ENCODE peak calls at places on chromosomes 5 and 9, in seven cellular contexts. X is mesothelial cell of epicardium, E is HFF-Myc, D is Peyer's patch, W is A549, S is astrocyte of the spinal cord, J is heart left ventricle. P is an unnamed sample.

GRCh38 chr5:131589510-131590348 is 45.3 kb downstream of the RAPGEF6 start:
- DNase-seq in X (no peak), E (peak), D (no peak), W (peak), S (peak), J (no peak), P (peak)

GRCh38 chr9:87685871-87686519 is 39.9 kb upstream of the CTSL start:
- DNase-seq in X (no peak), E (no peak), D (no peak), W (no peak), S (no peak), J (no peak), P (no peak)

GRCh38 chr9:131447148-131447547 is 53.3 kb downstream of the PRRC2B start:
- DNase-seq in X (no peak), E (no peak), D (no peak), W (no peak), S (no peak), J (no peak), P (no peak)

GRCh38 chr5:179484201-179484600 is 66.2 kb upstream of the RUFY1 start:
- DNase-seq in X (no peak), E (no peak), D (no peak), W (no peak), S (no peak), J (no peak), P (no peak)

GRCh38 chr9:72022846-72023245 is 37.6 kb downstream of the C9orf57 start:
- DNase-seq in X (no peak), E (no peak), D (no peak), W (peak), S (peak), J (no peak), P (no peak)

GRCh38 chr5:136526021-136526420 is 160.7 kb upstream of the TRPC7 start:
- DNase-seq in X (no peak), E (no peak), D (no peak), W (no peak), S (no peak), J (no peak), P (no peak)

GRCh38 chr5:14277407-14278320 is 134.5 kb downstream of the TRIO start:
- DNase-seq in X (no peak), E (no peak), D (no peak), W (no peak), S (no peak), J (no peak), P (no peak)

GRCh38 chr5:882253-883185 is 10.1 kb downstream of the BRD9 start:
- DNase-seq in X (no peak), E (no peak), D (no peak), W (no peak), S (no peak), J (no peak), P (no peak)

GRCh38 chr5:53996008-53996407 is 314.4 kb downstream of the ARL15 start:
- DNase-seq in X (no peak), E (no peak), D (no peak), W (no peak), S (no peak), J (no peak), P (no peak)

GRCh38 chr5:27234916-27235315 is 196.5 kb upstream of the CDH9 start:
- DNase-seq in X (no peak), E (no peak), D (no peak), W (no peak), S (no peak), J (no peak), P (no peak)

GRCh38 chr9:134412298-134412711 is 86.0 kb downstream of the RXRA start:
- DNase-seq in X (peak), E (no peak), D (no peak), W (no peak), S (no peak), J (no peak), P (no peak)

GRCh38 chr5:86565197-86565789 is 52.4 kb upstream of the COX7C start:
- DNase-seq in X (no peak), E (no peak), D (no peak), W (peak), S (no peak), J (no peak), P (no peak)

GRCh38 chr9:100213730-100214477 is 114.9 kb downstream of the INVS start:
- DNase-seq in X (no peak), E (no peak), D (no peak), W (peak), S (peak), J (no peak), P (no peak)

GRCh38 chr5:113112435-113112834 is 135.8 kb downstream of the DCP2 start:
- DNase-seq in X (no peak), E (no peak), D (no peak), W (no peak), S (peak), J (no peak), P (no peak)

GRCh38 chr9:6584881-6585597 is 60.5 kb downstream of the GLDC start:
- DNase-seq in X (no peak), E (no peak), D (no peak), W (peak), S (peak), J (no peak), P (no peak)

GRCh38 chr5:80275347-80275746 is 19.5 kb upstream of the SERINC5 start:
- DNase-seq in X (no peak), E (no peak), D (no peak), W (peak), S (peak), J (no peak), P (peak)

GRCh38 chr5:116411101-116411571 is 163.5 kb downstream of the SEMA6A start:
- DNase-seq in X (no peak), E (no peak), D (no peak), W (no peak), S (no peak), J (peak), P (no peak)

GRCh38 chr9:137221477-137222111 is 446 bp downstream of the RNF208 start:
- DNase-seq in X (no peak), E (no peak), D (no peak), W (no peak), S (no peak), J (no peak), P (peak)

DNA sequence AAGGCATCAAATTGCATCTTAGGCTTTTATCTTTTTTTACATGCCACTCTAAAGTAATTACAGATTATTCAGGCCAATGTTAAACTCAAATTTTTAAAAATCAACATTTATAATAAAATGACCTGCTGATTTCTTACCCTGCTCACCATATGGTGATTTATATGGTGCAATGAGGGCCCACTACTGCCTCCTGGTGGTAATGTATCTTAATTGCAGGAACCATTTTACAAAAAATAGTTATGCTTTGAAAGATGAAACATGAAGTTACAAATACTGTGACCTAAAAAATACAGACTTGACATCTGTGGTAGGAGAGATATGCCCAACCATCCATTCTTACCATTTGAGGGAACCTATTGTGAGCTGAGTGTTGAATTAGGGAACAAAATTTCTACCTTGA is 292.6 kb upstream of the TAS2R1 start:
- DNase-seq in X (no peak), E (no peak), D (no peak), W (peak), S (no peak), J (no peak), P (no peak)
- TF ChIP-seq CTCF in X (peak), E (peak), D (no peak), W (peak), S (no peak), J (peak), P (peak)

GRCh38 chr5:147880461-147880860 is 1.9 kb downstream of the SCGB3A2 start:
- DNase-seq in X (no peak), E (no peak), D (no peak), W (no peak), S (no peak), J (no peak), P (no peak)

GRCh38 chr5:147882586-147883313 is 4.2 kb downstream of the SCGB3A2 start:
- DNase-seq in X (no peak), E (no peak), D (no peak), W (no peak), S (no peak), J (no peak), P (no peak)

GRCh38 chr5:147878066-147878748 is at the start of gene SCGB3A2:
- DNase-seq in X (no peak), E (no peak), D (no peak), W (no peak), S (no peak), J (no peak), P (no peak)

GRCh38 chr5:147876626-147877025 is 1.9 kb upstream of the SCGB3A2 start:
- DNase-seq in X (no peak), E (no peak), D (no peak), W (no peak), S (no peak), J (no peak), P (no peak)

GRCh38 chr5:147879784-147880183 is 1.3 kb downstream of the SCGB3A2 start:
- DNase-seq in X (no peak), E (no peak), D (no peak), W (no peak), S (no peak), J (no peak), P (no peak)
- TF ChIP-seq CTCF in X (peak), E (no peak), D (no peak), W (no peak), S (no peak), J (no peak), P (no peak)

DNA sequence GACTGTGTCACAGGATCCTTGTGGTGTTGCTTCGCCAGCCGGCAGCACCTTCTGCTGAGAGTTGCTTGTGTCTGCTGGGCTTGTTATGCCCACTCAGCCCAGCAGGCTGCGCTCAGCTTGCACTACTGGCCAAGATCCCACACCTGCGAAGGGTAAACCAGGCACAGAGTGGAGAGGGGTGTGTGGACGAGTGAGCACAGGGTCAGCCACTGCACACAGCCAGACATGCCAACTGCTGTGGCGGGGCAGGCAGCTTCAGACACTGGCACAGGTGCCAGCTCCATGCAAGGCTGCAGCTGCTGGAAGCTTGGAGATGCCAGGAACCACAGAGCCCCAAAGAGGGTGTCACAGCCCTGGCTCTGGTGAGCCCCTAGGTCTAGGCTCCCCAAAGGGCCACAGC is 273.6 kb downstream of the CETN3 start:
- DNase-seq in X (no peak), E (no peak), D (no peak), W (peak), S (no peak), J (no peak), P (peak)
- TF ChIP-seq CTCF in X (no peak), E (peak), D (no peak), W (no peak), S (no peak), J (no peak), P (no peak)

GRCh38 chr5:74392698-74393431 is 247.7 kb downstream of the ENC1 start:
- DNase-seq in X (no peak), E (no peak), D (no peak), W (no peak), S (peak), J (no peak), P (no peak)

GRCh38 chr5:74393943-74394342 is 246.6 kb downstream of the ENC1 start:
- DNase-seq in X (no peak), E (no peak), D (no peak), W (no peak), S (no peak), J (no peak), P (no peak)

GRCh38 chr5:74396913-74397606 is 243.5 kb downstream of the ENC1 start:
- DNase-seq in X (no peak), E (no peak), D (no peak), W (no peak), S (peak), J (no peak), P (no peak)

GRCh38 chr5:74394924-74395880 is 245.3 kb downstream of the ENC1 start:
- DNase-seq in X (no peak), E (no peak), D (no peak), W (no peak), S (no peak), J (no peak), P (no peak)

GRCh38 chr5:74394543-74394923 is 246.0 kb downstream of the ENC1 start:
- DNase-seq in X (no peak), E (no peak), D (no peak), W (no peak), S (no peak), J (no peak), P (no peak)
- TF ChIP-seq CTCF in X (no peak), E (no peak), D (no peak), W (no peak), S (no peak), J (no peak), P (no peak)

DNA sequence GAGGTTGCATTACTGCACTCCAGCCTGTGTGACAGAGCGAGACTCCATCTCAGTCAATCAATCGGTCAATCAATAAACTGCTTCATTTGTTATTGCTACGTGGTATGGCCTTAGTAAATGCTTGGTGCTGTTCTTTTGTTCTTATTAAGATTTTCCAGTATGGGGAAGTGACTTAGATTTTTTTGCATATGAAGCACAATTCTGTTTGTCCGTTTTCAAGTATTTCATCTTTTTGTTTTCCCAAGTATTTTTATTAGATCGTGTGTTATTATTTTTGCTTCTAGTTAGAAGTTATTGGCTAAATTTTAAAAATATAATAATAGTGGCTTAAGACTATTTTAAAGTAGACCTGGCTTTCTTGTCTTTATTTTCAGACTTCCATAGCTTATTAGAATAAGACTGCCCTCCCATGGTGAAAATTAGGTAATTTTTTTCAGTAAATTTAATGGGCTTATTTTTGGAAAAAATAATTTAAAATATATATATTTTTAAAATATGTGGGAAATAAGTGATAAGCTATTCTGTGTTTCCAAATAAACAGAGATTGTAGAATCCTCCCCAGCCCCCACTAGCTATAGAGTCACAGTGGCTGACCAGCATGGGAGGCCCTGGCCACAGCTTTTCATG is 14.7 kb upstream of the OMD start:
- DNase-seq in X (no peak), E (no peak), D (no peak), W (peak), S (peak), J (no peak), P (no peak)
- TF ChIP-seq CTCF in X (peak), E (no peak), D (no peak), W (peak), S (no peak), J (no peak), P (peak)

GRCh38 chr9:31848505-31849285 is 535.7 kb upstream of the ACO1 start:
- DNase-seq in X (no peak), E (no peak), D (no peak), W (no peak), S (no peak), J (no peak), P (no peak)

DNA sequence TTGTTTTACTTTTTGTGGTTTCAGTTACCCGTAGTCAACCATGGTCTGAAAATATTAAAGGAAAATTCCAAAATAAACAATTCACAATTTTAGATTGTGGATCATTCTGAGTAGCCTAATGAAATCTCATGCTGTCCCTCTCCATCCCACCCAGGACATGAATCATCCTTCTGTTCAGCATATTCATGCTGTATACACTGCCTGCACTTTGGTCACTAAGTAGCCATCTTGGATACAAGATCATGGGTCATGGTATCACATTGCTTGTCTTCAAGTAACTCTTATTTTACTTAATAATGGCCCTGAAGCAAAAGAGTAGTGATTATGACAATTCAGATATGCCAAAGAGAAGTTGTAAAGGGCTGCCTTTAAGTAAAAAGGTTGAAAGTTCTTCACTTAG is 536.5 kb upstream of the ACO1 start:
- DNase-seq in X (no peak), E (no peak), D (no peak), W (no peak), S (no peak), J (no peak), P (no peak)
- TF ChIP-seq CTCF in X (no peak), E (no peak), D (no peak), W (no peak), S (no peak), J (no peak), P (no peak)

GRCh38 chr9:114682846-114683245 is 854 bp upstream of the TEX48 start:
- DNase-seq in X (no peak), E (no peak), D (no peak), W (no peak), S (no peak), J (no peak), P (no peak)

GRCh38 chr9:114681594-114682332 is at the start of gene TEX48:
- DNase-seq in X (no peak), E (peak), D (peak), W (peak), S (peak), J (peak), P (peak)

GRCh38 chr9:114678847-114679246 is 3.1 kb downstream of the TEX48 start:
- DNase-seq in X (no peak), E (no peak), D (no peak), W (no peak), S (peak), J (no peak), P (no peak)

GRCh38 chr9:114678130-114678529 is 3.9 kb downstream of the TEX48 start:
- DNase-seq in X (no peak), E (no peak), D (no peak), W (no peak), S (no peak), J (no peak), P (no peak)

DNA sequence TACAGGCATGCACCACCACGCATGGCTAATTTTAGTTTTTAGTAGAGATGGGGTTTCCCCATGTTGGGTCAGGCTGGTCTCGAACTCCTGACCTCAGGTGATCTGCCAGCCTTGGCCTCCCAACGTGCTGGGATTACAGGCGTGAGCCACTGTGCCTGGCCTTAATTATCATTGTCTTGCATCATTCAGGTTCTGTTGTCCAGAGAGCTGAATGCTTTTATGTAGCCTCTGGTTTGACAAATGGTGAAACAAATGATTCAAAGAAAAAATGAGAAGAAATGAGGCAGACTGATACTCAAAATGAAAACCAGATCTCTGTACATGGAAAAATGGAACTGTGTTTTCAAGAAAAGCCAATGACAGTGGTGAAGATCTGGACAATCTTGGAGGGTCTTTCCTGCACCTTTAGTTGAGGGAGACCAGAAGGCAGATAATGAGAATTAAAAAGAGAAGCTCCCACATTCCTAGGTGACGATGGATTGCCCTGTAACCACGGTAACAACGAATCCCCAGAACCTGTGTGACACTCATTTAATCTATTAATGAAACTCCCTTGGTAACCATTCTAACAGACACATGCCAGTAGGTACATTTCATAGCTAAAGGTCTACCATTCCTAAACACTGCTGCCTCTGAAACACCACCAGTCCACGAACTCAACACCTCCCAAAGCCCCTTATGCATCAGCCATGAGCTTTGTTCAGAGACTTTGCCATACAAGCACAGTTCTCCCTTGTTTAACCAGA is 1.6 kb downstream of the TEX48 start:
- DNase-seq in X (no peak), E (no peak), D (no peak), W (no peak), S (no peak), J (no peak), P (no peak)
- TF ChIP-seq CTCF in X (no peak), E (no peak), D (no peak), W (no peak), S (no peak), J (no peak), P (no peak)

DNA sequence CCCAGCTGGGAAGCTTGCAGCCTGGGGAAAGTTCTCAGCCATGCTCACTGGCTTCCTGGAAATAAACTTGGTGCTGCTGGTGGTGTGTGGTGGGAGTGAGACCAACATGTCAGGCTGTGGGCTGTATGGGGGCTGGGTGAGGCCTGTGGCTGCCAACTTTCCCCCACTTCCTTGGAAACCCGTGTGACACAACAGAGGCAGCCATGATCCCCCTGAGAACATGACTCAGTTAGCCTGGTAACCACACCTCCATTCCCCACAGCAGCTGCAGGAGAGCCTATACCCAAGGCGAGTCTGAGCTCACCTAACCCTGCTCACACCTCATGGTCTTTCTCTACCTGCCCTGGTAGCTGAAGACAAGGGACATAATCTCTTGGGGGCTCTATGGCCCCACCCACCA is 72.7 kb upstream of the RGMB start:
- DNase-seq in X (no peak), E (no peak), D (no peak), W (no peak), S (peak), J (no peak), P (no peak)
- TF ChIP-seq CTCF in X (no peak), E (no peak), D (no peak), W (no peak), S (no peak), J (no peak), P (no peak)

P was measured in activated CD8-positive, alpha-beta T cell treated with anti-CD3 and anti-CD28 coated beads for 36 hours.